ENCODE peak calls at places on chromosomes 2 and 18, in eight cellular contexts. Z is endodermal cell; R is IMR-90; A is lung; P is psoas muscle; M is tibial nerve; C is CD8-positive, alpha-beta memory T cell; T is PC-9. L is an unnamed sample.

GRCh38 chr2:239304533-239305221 is 96.1 kb downstream of the HDAC4 start:
- DNase-seq in C (no peak), A (no peak), R (no peak), Z (peak; percentile 36), T (no peak), P (peak; percentile 36), M (no peak), L (no peak)

GRCh38 chr2:209391776-209392401 is 32.0 kb upstream of the MAP2 start:
- DNase-seq in T (peak; percentile 65), C (no peak), M (no peak), Z (no peak), R (peak; percentile 0), A (no peak), P (no peak), L (no peak)

GRCh38 chr2:152552868-152553267 is 164.4 kb downstream of the PRPF40A start:
- DNase-seq in R (no peak), P (no peak), M (no peak), T (no peak), Z (no peak), C (no peak), A (no peak), L (no peak)

GRCh38 chr2:103959174-103960125 is 894.5 kb upstream of the POU3F3 start:
- DNase-seq in T (no peak), P (no peak), R (no peak), M (peak; percentile 13), Z (peak; percentile 82), C (no peak), A (no peak), L (peak; percentile 27)

GRCh38 chr2:152613235-152613634 is 104.0 kb downstream of the PRPF40A start:
- DNase-seq in T (no peak), R (peak; percentile 41), M (no peak), Z (no peak), A (no peak), P (no peak), C (no peak), L (no peak)

GRCh38 chr2:129334696-129335095 is 644.8 kb upstream of the RAB6C start:
- DNase-seq in Z (no peak), C (no peak), M (no peak), T (no peak), P (peak; percentile 88), R (no peak), A (no peak), L (no peak)

GRCh38 chr18:31637445-31637844 is 45.8 kb downstream of the TTR start:
- DNase-seq in T (no peak), Z (no peak), C (no peak), R (no peak), M (no peak), A (no peak), P (no peak), L (no peak)

GRCh38 chr2:105746177-105747080 is 1.7 kb downstream of the NCK2 start:
- DNase-seq in C (peak; percentile 70), A (peak; percentile 78), Z (peak; percentile 92), M (peak; percentile 51), T (no peak), P (no peak), R (no peak), L (peak; percentile 88)

GRCh38 chr2:239385096-239386000 is 15.5 kb downstream of the HDAC4 start:
- DNase-seq in T (no peak), R (no peak), Z (no peak), A (no peak), M (no peak), P (peak; percentile 39), C (no peak), L (no peak)

GRCh38 chr18:60040966-60041365 is 141.2 kb downstream of the PMAIP1 start:
- DNase-seq in R (no peak), C (no peak), T (no peak), A (no peak), Z (no peak), P (no peak), M (no peak), L (no peak)

GRCh38 chr2:26590960-26591618 is 50.1 kb downstream of the CIB4 start:
- DNase-seq in Z (no peak), P (peak; percentile 33), M (no peak), C (no peak), A (no peak), R (no peak), T (no peak), L (no peak)

GRCh38 chr2:20593072-20594034 is 57.5 kb downstream of the HS1BP3 start:
- DNase-seq in R (peak; percentile 93), A (peak; percentile 88), Z (peak; percentile 36), T (peak; percentile 92), C (no peak), M (no peak), P (peak; percentile 56), L (no peak)

GRCh38 chr2:135052997-135053474 is 944 bp downstream of the RAB3GAP1 start:
- DNase-seq in P (no peak), T (no peak), R (no peak), Z (peak; percentile 49), A (no peak), M (no peak), C (no peak), L (peak; percentile 6)

GRCh38 chr2:237731663-237732062 is 66.9 kb upstream of the RBM44 start:
- DNase-seq in R (peak; percentile 81), P (peak; percentile 62), Z (no peak), A (no peak), M (no peak), T (peak; percentile 77), C (no peak), L (peak; percentile 46)

GRCh38 chr2:191846787-191847620 is at the start of gene CAVIN2:
- DNase-seq in M (peak; percentile 60), A (peak; percentile 85), T (no peak), C (no peak), R (peak; percentile 90), P (peak; percentile 64), Z (no peak), L (peak; percentile 27)

GRCh38 chr2:113755690-113756063 is 765 bp downstream of the SLC35F5 start:
- DNase-seq in Z (no peak), M (peak; percentile 4), T (no peak), C (no peak), P (no peak), R (peak; percentile 17), A (no peak), L (no peak)

GRCh38 chr2:185700883-185701282 is 37.7 kb upstream of the FSIP2 start:
- DNase-seq in Z (no peak), R (no peak), P (no peak), M (no peak), C (no peak), A (no peak), T (no peak), L (no peak)

DNA sequence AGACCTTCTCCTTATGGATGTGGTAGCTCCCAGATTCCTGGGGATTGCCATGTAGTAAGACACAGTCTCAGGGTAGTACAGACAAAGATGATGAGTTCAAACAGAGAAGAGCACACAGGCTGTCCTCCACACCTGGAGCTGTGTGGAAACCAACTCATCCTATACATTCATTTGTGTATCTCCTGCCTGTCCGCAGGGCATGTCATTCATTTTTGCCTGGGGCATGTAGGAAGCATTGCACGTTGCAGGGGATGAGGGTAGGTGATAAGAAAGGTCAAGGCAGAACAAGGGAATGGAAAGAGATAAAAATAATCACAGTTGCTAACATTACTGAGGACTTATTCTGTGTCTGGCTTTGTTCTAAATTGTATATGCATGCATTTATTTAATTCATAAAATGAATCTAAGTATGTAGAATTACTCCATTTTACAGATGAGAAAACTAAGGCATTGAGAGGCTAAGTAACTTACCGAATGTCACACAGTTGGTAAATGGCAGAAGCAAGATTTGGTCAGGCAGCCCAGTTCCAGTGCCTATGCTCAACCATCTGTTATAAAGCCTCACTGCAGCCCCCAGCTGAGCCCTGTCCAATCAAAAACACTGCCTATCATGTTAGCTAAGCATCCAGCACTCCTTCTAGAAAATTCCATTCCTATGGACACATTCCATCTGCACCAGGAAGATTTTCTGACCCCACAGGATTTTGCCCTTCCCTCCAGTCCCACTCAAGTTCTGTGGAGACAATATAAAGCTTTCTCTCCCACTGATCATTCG is 81.0 kb downstream of the SUMO1 start:
- DNase-seq in P (no peak), Z (no peak), A (no peak), C (no peak), R (no peak), M (no peak), T (no peak), L (no peak)
- H3K27me3 ChIP-seq in P (no peaks in the 10 kb centered on the region), Z (no peaks in the 10 kb centered on the region), A (no peaks in the 10 kb centered on the region), C (no peaks in the 10 kb centered on the region), R (no peaks in the 10 kb centered on the region), M (no peaks in the 10 kb centered on the region), T (no peaks in the 10 kb centered on the region), L (peaks cover 4% of the 10 kb centered on the region)

GRCh38 chr18:36311026-36311570 is 13.6 kb downstream of the FHOD3 start:
- DNase-seq in P (no peak), Z (peak; percentile 50), A (no peak), M (no peak), C (no peak), R (no peak), T (no peak), L (no peak)
- H3K4me1 ChIP-seq in P (peaks cover 25% of the 10 kb centered on the region), Z (no peaks in the 10 kb centered on the region), A (peaks cover 25% of the 10 kb centered on the region), M (no peaks in the 10 kb centered on the region), C (no peaks in the 10 kb centered on the region), R (peaks cover 20% of the 10 kb centered on the region), T (peaks cover 95% of the 10 kb centered on the region), L (no peaks in the 10 kb centered on the region)

GRCh38 chr18:45625596-45625995 is 10.3 kb downstream of the SLC14A2 start:
- DNase-seq in P (no peak), A (no peak), T (no peak), M (no peak), C (no peak), Z (peak; percentile 38), R (no peak), L (no peak)
- H3K27ac ChIP-seq in P (no peak overlapping the region), A (no peak overlapping the region), T (no peak overlapping the region), M (peak overlapping the region; percentile 43), C (no peak overlapping the region), Z (no peak overlapping the region), R (no peak overlapping the region), L (no peak overlapping the region)

GRCh38 chr18:74392323-74392722 is 64.8 kb downstream of the DIPK1C start:
- DNase-seq in C (no peak), M (no peak), T (no peak), P (no peak), Z (no peak), A (no peak), R (no peak), L (no peak)

GRCh38 chr18:74388227-74388626 is 68.9 kb downstream of the DIPK1C start:
- DNase-seq in A (no peak), R (no peak), P (peak; percentile 66), M (no peak), Z (no peak), T (peak; percentile 28), C (no peak), L (no peak)

GRCh38 chr18:74389161-74389927 is 67.8 kb downstream of the DIPK1C start:
- DNase-seq in C (no peak), M (no peak), A (no peak), Z (no peak), R (no peak), T (peak; percentile 28), P (no peak), L (no peak)

GRCh38 chr18:74390900-74391299 is 66.2 kb downstream of the DIPK1C start:
- DNase-seq in Z (no peak), C (no peak), R (no peak), T (no peak), P (no peak), A (no peak), M (no peak), L (no peak)

DNA sequence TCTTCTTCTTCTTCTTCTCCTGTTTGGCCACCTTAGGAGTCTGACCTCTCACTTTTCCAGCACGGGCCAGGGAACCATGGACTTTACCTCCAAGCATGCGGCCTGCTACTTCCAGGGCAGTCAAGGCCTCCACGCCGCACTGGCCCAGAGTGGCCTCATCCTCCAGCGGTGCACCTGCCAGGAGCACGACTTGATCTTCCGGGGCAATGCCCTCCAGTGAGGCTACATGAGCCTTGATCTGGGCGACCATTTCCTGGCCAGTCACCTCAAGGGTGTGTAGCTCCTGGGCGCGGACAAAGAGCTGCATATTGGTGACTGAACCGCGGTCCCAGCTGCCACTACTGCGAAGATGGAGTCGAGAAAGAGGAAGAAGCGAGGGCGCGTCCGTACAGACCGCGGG is 67.1 kb downstream of the DIPK1C start:
- DNase-seq in A (no peak), P (no peak), C (no peak), Z (no peak), T (no peak), R (no peak), M (no peak), L (no peak)
- H3K27me3 ChIP-seq in A (no peaks in the 10 kb centered on the region), P (peaks cover 3% of the 10 kb centered on the region), C (peaks cover 7% of the 10 kb centered on the region), Z (no peaks in the 10 kb centered on the region), T (peaks cover 96% of the 10 kb centered on the region), R (peaks cover 15% of the 10 kb centered on the region), M (no peaks in the 10 kb centered on the region), L (no peaks in the 10 kb centered on the region)